ENCODE peak calls at places on chromosomes 1 and 21, in seven cellular contexts. D is GM12878; Q is MM.1S; C is CD8-positive, alpha-beta T cell; U is astrocyte; L is cardiac muscle cell; S is hepatocyte. I is an unnamed sample. For H3K27me3, the result is how much of the 10 kb centered on the place peaks cover.

GRCh38 chr1:225811622-225812487 is 1.9 kb downstream of the EPHX1 start:
- DNase-seq in D (no peak), Q (no peak), C (no peak), U (no peak), L (peak), S (no peak), I (no peak)

GRCh38 chr1:228149341-228150020 is at the start of gene GJC2:
- DNase-seq in D (no peak), Q (no peak), C (no peak), U (no peak), L (peak), S (peak), I (peak)

GRCh38 chr1:96882096-96882495 is 160.5 kb downstream of the PTBP2 start:
- DNase-seq in D (no peak), Q (no peak), C (no peak), U (no peak), L (no peak), S (no peak), I (no peak)

GRCh38 chr21:41665766-41666595 is 100.9 kb downstream of the RIPK4 start:
- DNase-seq in D (no peak), Q (no peak), C (no peak), U (no peak), L (no peak), S (no peak), I (no peak)

GRCh38 chr1:23616292-23616822 is 57.1 kb upstream of the ID3 start:
- DNase-seq in D (no peak), Q (no peak), C (no peak), U (no peak), L (no peak), S (no peak), I (no peak)

GRCh38 chr1:100585774-100586173 is 47.8 kb downstream of the GPR88 start:
- DNase-seq in D (no peak), Q (no peak), C (no peak), U (peak), L (no peak), S (no peak), I (no peak)

GRCh38 chr1:172040466-172040865 is 199.2 kb downstream of the DNM3 start:
- DNase-seq in D (no peak), Q (no peak), C (no peak), U (peak), L (no peak), S (no peak), I (no peak)

GRCh38 chr1:203495845-203496244 is 1.9 kb downstream of the OPTC start:
- DNase-seq in D (no peak), Q (no peak), C (no peak), U (no peak), L (no peak), S (no peak), I (no peak)

GRCh38 chr1:167628754-167629515 is 1.1 kb upstream of the RCSD1 start:
- DNase-seq in D (no peak), Q (no peak), C (no peak), U (no peak), L (no peak), S (no peak), I (no peak)

GRCh38 chr1:152167835-152168534 is 9.0 kb upstream of the RPTN start:
- DNase-seq in D (no peak), Q (no peak), C (no peak), U (peak), L (no peak), S (no peak), I (no peak)

GRCh38 chr1:1122981-1123480 is 7.1 kb upstream of the C1orf159 start:
- DNase-seq in D (no peak), Q (no peak), C (no peak), U (no peak), L (no peak), S (peak), I (no peak)

GRCh38 chr1:82492168-82492567 is 691.4 kb downstream of the ADGRL2 start:
- DNase-seq in D (no peak), Q (no peak), C (no peak), U (no peak), L (peak), S (no peak), I (no peak)

GRCh38 chr1:82486969-82487368 is 686.2 kb downstream of the ADGRL2 start:
- DNase-seq in D (no peak), Q (no peak), C (no peak), U (no peak), L (no peak), S (no peak), I (no peak)

GRCh38 chr1:82491301-82491986 is 690.7 kb downstream of the ADGRL2 start:
- DNase-seq in D (no peak), Q (no peak), C (no peak), U (peak), L (no peak), S (no peak), I (no peak)

GRCh38 chr1:82485591-82486369 is 685.0 kb downstream of the ADGRL2 start:
- DNase-seq in D (no peak), Q (no peak), C (no peak), U (peak), L (peak), S (peak), I (no peak)

GRCh38 chr1:82487778-82488177 is 687.0 kb downstream of the ADGRL2 start:
- DNase-seq in D (no peak), Q (no peak), C (no peak), U (no peak), L (no peak), S (no peak), I (no peak)
- TF ChIP-seq CTCF in D (no peak), Q (no peak), C (no peak), U (no peak), L (no peak), S (no peak), I (no peak)

DNA sequence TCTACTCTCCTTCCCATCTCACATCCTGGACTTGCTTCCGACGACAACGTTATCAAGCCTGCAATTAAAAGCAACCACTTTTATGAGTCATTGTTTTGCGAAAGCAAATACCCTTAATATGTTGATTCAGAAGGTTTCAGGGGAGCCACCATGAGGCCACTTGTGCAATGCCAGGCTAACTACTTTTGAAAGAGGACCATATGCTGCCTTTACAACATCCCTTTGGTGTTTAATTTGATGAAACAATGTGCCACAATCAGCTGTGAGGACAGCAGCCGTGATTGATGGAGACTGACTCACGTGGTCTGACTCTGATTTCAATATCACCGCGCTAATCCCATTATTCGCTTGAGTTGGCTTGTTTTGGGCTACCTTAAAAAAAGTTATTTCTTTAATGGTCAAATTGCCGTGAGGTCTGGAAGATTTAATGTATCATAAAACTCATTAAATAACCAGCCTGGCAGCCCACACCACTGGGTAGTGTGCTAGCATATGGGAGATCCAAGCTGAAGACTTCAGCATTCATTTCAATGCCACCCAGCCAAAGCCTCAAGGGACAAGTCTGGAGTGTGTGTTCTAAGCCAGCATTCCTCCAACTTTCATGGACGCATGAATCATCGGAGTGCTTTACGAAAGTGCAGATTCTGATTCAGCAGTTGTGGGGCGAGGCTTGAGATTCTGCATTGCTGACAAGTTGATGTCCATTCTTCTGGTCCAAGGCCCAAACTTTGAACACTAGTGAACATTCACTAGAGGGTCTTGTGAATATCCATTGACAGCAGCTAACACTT is 73.3 kb upstream of the PAXBP1 start:
- DNase-seq in D (no peak), Q (no peak), C (no peak), U (peak), L (no peak), S (peak), I (no peak)
- H3K4me3 ChIP-seq in D (no peak), Q (no peak), C (no peak), U (no peak), L (no peak), S (no peak), I (no peak)

GRCh38 chr1:5634893-5635292 is 357.3 kb downstream of the NPHP4 start:
- DNase-seq in D (no peak), Q (no peak), C (no peak), U (no peak), L (no peak), S (no peak), I (no peak)
- H3K27me3 ChIP-seq in D (under half), Q (half or more), C (under half), U (under half), L (under half), S (under half), I (under half)

GRCh38 chr1:33875857-33876256 is 12.0 kb downstream of the HMGB4 start:
- DNase-seq in D (no peak), Q (no peak), C (no peak), U (no peak), L (no peak), S (no peak), I (no peak)
- TF ChIP-seq CTCF in D (peak), Q (no peak), C (no peak), U (no peak), L (no peak), S (peak), I (peak)

DNA sequence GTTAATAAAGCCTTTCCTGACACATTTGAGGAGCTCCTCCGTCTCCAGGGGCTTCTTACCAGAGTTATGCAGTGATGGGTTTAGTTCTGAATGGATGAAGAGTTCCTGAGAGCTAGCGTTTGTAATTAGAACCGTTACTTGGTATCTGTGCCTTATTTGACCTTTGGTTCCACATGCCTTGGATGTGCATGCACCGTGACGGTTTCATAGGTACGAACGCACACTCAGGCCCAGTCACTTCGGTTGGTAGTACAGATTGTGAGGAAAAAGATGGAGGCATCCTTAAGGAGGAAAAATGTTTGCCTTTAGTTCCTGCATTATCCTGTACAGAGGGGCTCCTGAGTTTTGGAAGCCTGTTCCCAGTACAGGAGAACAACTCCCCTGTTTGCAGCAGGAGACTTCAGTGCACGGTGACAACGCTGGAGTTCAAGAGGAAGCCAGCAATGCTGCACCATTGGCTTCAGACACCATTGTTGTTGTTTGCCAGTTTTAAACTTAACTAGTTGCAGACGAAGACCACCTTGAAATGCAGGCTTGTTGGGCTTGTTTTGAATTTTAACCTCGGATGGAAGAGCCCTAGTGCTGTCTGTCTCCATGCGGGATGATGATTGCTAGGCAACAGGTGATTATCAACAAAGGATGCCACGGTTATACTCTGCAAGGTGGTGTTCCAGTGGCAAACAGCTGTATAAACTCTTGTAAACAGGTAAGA is 8.2 kb downstream of the RBM15 start:
- DNase-seq in D (no peak), Q (no peak), C (no peak), U (no peak), L (no peak), S (no peak), I (no peak)
- H3K4me3 ChIP-seq in D (peak), Q (no peak), C (no peak), U (no peak), L (no peak), S (no peak), I (peak)

I was measured in GM06990.